ENCODE peak calls at places on chromosome 16, in four cellular contexts. T, I, Y and K are unnamed samples.

GRCh38 chr16:70159355-70160348 is 13.9 kb upstream of the CLEC18C start:
- DNase-seq in T (no peak), I (no peak), Y (no peak), K (peak; percentile 29)

GRCh38 chr16:74034862-74035261 is 261.8 kb upstream of the PSMD7 start:
- DNase-seq in T (no peak), I (no peak), Y (no peak), K (no peak)

GRCh38 chr16:31713945-31714898 is 159.4 kb upstream of the ZNF267 start:
- DNase-seq in T (no peak), I (no peak), Y (no peak), K (peak; percentile 21)

GRCh38 chr16:58243528-58244004 is 45.7 kb upstream of the CSNK2A2 start:
- DNase-seq in T (no peak), I (no peak), Y (no peak), K (peak; percentile 66)

GRCh38 chr16:71257768-71258167 is 27.2 kb upstream of the HYDIN start:
- DNase-seq in T (no peak), I (no peak), Y (no peak), K (no peak)

GRCh38 chr16:53945996-53946395 is 242.0 kb downstream of the FTO start:
- DNase-seq in T (no peak), I (peak; percentile 36), Y (no peak), K (peak; percentile 13)

GRCh38 chr16:46620265-46621005 is 744 bp downstream of the SHCBP1 start:
- DNase-seq in T (no peak), I (peak; percentile 13), Y (no peak), K (peak; percentile 56)

GRCh38 chr16:55009581-55009980 is 78.9 kb downstream of the IRX5 start:
- DNase-seq in T (no peak), I (no peak), Y (no peak), K (no peak)

GRCh38 chr16:56611281-56611833 is 3.0 kb downstream of the MT2A start:
- DNase-seq in T (no peak), I (no peak), Y (no peak), K (no peak)

GRCh38 chr16:73878616-73879015 is 418.0 kb upstream of the PSMD7 start:
- DNase-seq in T (no peak), I (peak; percentile 66), Y (no peak), K (peak; percentile 25)

GRCh38 chr16:85192233-85192632 is 80.0 kb upstream of the CIBAR2 start:
- DNase-seq in T (no peak), I (no peak), Y (no peak), K (no peak)

GRCh38 chr16:85718682-85719081 is 29.9 kb upstream of the GINS2 start:
- DNase-seq in T (no peak), I (no peak), Y (no peak), K (peak; percentile 55)

GRCh38 chr16:15925631-15926030 is 23.8 kb upstream of the ABCC1 start:
- DNase-seq in T (no peak), I (no peak), Y (no peak), K (no peak)

GRCh38 chr16:74698220-74698619 is 2.4 kb downstream of the MLKL start:
- DNase-seq in T (no peak), I (no peak), Y (no peak), K (peak; percentile 57)

GRCh38 chr16:81614654-81615359 is 164.3 kb upstream of the PLCG2 start:
- DNase-seq in T (no peak), I (no peak), Y (no peak), K (no peak)

GRCh38 chr16:67246081-67246944 is 968 bp downstream of the FHOD1 start:
- DNase-seq in T (no peak), I (peak; percentile 81), Y (peak; percentile 34), K (peak; percentile 80)

GRCh38 chr16:86044241-86044671 is 145.3 kb downstream of the IRF8 start:
- DNase-seq in T (no peak), I (peak; percentile 15), Y (peak; percentile 9), K (peak; percentile 84)

GRCh38 chr16:7369181-7369580 is 36.5 kb downstream of the RBFOX1 start:
- DNase-seq in T (no peak), I (no peak), Y (no peak), K (no peak)

GRCh38 chr16:12435730-12436129 is 368.0 kb downstream of the CPPED1 start:
- DNase-seq in T (no peak), I (no peak), Y (no peak), K (no peak)

GRCh38 chr16:89268585-89268984 is 51.1 kb downstream of the ZNF778 start:
- DNase-seq in T (no peak), I (no peak), Y (no peak), K (no peak)

GRCh38 chr16:21157632-21158031 is 842 bp upstream of the LDAF1 start:
- DNase-seq in T (no peak), I (no peak), Y (no peak), K (no peak)

GRCh38 chr16:31476305-31477219 is 4.6 kb downstream of the TGFB1I1 start:
- DNase-seq in T (peak; percentile 51), I (no peak), Y (peak; percentile 86), K (peak; percentile 93)

GRCh38 chr16:3070608-3071111 is 5.2 kb downstream of the IL32 start:
- DNase-seq in T (no peak), I (no peak), Y (no peak), K (no peak)

GRCh38 chr16:89374393-89374948 is 115.9 kb downstream of the ANKRD11 start:
- DNase-seq in T (no peak), I (no peak), Y (no peak), K (no peak)

GRCh38 chr16:55499281-55499680 is 9.6 kb upstream of the LPCAT2 start:
- DNase-seq in T (no peak), I (no peak), Y (no peak), K (peak; percentile 4)

DNA sequence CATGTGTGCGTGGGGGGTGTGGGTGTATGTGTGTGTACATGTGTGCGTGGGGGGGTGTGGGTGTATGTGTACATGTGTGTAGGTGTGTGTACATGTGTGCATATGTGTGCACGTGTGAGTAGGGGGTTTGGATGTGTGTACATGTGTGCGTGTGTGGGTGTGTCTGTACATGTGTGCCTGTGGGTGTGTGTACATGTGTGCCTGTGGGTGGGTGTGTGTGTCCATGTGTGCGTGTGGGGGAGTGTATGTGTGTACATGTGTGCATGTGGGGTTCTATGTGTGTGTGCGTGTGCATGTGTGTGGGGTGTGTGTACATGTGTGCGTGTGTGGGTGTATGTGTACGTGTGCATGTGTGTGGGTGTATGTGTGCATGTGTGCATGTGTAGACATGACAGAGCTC is 129.1 kb downstream of the C16orf95 start:
- DNase-seq in T (no peak), I (no peak), Y (no peak), K (no peak)
- TF ChIP-seq CTCF in T (no peak), I (no peak), Y (no peak), K (no peak)

GRCh38 chr16:49703494-49703893 is 152.4 kb downstream of the ZNF423 start:
- DNase-seq in T (no peak), I (no peak), Y (no peak), K (no peak)

GRCh38 chr16:49700222-49700927 is 155.5 kb downstream of the ZNF423 start:
- DNase-seq in T (no peak), I (no peak), Y (no peak), K (no peak)

GRCh38 chr16:49700928-49701685 is 154.8 kb downstream of the ZNF423 start:
- DNase-seq in T (no peak), I (no peak), Y (no peak), K (no peak)

GRCh38 chr16:49699718-49700117 is 156.2 kb downstream of the ZNF423 start:
- DNase-seq in T (no peak), I (no peak), Y (no peak), K (no peak)

DNA sequence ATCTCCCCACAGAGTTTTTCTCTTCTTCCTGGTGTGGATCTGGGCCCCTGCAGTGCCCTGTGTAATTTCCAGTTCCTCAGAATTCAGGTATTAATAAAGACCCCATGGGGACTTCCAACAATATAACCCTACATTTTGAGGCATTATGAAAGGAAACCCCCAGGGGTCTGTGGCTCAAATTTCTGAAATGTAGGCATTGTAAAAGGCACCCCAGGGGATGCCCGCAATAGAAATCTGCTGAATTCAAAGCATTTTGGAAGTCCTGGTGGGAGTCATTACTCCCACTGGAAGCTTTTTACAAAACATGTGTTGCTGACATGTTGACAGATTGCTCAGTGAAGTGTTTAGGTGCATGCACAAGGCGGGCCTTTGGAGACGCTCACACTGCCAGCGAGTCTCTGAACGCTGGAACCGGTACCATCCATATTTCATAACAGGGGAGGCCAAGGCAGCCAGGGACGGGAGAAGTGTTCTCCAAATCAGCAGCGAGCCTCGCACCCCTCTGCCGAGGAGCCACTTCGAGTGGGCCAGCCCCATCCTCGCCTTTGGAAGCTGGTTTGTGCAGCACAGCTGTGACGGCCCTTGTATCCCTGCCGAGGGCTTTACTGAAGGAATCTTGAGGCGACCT is 153.9 kb downstream of the ZNF423 start:
- DNase-seq in T (peak; percentile 63), I (no peak), Y (no peak), K (no peak)
- TF ChIP-seq CTCF in T (no peak), I (no peak), Y (no peak), K (no peak)

DNA sequence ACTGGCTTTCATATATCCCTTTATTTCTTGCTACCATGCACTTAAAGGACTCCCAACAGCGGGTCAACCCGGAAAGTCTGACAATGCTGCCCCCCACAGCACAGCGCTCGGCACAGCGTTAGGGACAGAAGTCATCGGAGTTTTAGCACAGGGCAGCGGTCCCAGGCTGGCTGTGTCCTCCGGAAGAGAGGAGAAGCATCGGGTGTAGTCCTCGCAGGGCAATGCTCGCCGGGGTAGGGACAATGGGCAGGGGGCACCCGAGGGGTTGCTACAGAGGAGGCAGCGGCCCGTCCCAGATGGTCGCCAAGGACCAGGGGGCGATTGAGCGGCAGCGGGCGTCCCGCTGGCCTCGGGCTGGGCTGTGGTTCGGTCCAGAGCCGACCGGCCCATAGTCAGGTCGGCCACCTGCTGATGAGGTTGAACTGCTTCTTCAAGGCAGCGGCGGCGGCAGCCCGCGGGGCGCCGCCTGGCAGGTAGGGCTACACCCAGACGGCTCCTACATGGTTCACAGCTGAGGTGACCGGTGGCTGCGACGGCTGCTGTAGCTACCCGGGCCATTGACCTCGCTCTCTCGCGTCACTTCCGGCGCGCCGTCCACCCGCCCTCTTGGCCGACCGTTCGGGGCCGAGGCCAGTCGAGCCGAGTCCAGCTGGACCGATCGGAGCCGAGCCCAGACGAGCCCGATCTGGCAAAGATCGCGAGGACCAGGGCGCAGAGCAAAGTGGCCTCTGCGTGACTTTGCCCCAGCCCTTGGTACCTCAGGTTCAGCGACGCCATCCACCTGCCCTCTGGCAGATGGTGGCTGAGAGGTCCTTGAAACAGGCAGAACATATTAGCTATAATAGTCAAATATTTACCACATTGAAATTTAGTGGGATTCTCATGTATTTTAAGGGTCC is 4.7 kb upstream of the LCMT1 start:
- DNase-seq in T (peak; percentile 88), I (peak; percentile 86), Y (peak; percentile 62), K (peak; percentile 95)
- TF ChIP-seq CTCF in T (peak; percentile 25), I (peak; percentile 43), Y (no peak), K (peak; percentile 59)

GRCh38 chr16:27972500-27972899 is 91.0 kb downstream of the GSG1L start:
- DNase-seq in T (no peak), I (peak; percentile 1), Y (peak; percentile 17), K (peak; percentile 72)

GRCh38 chr16:27969574-27969973 is 93.9 kb downstream of the GSG1L start:
- DNase-seq in T (no peak), I (peak; percentile 1), Y (no peak), K (no peak)

GRCh38 chr16:27976990-27977389 is 86.5 kb downstream of the GSG1L start:
- DNase-seq in T (no peak), I (no peak), Y (no peak), K (no peak)

GRCh38 chr16:27974896-27975540 is 88.5 kb downstream of the GSG1L start:
- DNase-seq in T (no peak), I (no peak), Y (no peak), K (no peak)

GRCh38 chr16:27973678-27974077 is 89.8 kb downstream of the GSG1L start:
- DNase-seq in T (no peak), I (no peak), Y (no peak), K (no peak)
- TF ChIP-seq CTCF in T (no peak), I (peak; percentile 40), Y (no peak), K (no peak)